ENCODE peak calls at places on chromosomes 2 and 18, in five cellular contexts. One of them, this sample, is unnamed.
A peak's percentile ranks its signal among the peaks of the same experiment; 100 is the strongest.

GRCh38 chr2:26086155-26086634 is 52.3 kb downstream of the RAB10 start:
- DNase-seq in neuronal stem cell: no peak
- DNase-seq in fibroblast of lung: peak; percentile 68
- DNase-seq in HAP-1: no peak
- DNase-seq in pancreas: no peak
- DNase-seq in this sample: no peak

GRCh38 chr2:189188446-189188845 is 8.9 kb upstream of the COL5A2 start:
- DNase-seq in fibroblast of lung: no peak
- DNase-seq in HAP-1: no peak
- DNase-seq in neuronal stem cell: no peak
- DNase-seq in pancreas: no peak
- DNase-seq in this sample: no peak

GRCh38 chr2:182228073-182228473 is 198.8 kb downstream of the PDE1A start:
- DNase-seq in pancreas: no peak
- DNase-seq in neuronal stem cell: no peak
- DNase-seq in fibroblast of lung: no peak
- DNase-seq in HAP-1: no peak
- DNase-seq in this sample: no peak

GRCh38 chr2:182916417-182916816 is 50.0 kb upstream of the FRZB start:
- DNase-seq in pancreas: no peak
- DNase-seq in neuronal stem cell: no peak
- DNase-seq in fibroblast of lung: no peak
- DNase-seq in HAP-1: no peak
- DNase-seq in this sample: no peak

GRCh38 chr2:86464654-86465053 is 23.5 kb downstream of the KDM3A start:
- DNase-seq in fibroblast of lung: no peak
- DNase-seq in HAP-1: no peak
- DNase-seq in neuronal stem cell: no peak
- DNase-seq in pancreas: no peak
- DNase-seq in this sample: no peak

GRCh38 chr18:73752965-73753364 is 394.7 kb downstream of the FBXO15 start:
- DNase-seq in fibroblast of lung: peak; percentile 61
- DNase-seq in pancreas: no peak
- DNase-seq in HAP-1: no peak
- DNase-seq in neuronal stem cell: no peak
- DNase-seq in this sample: no peak

GRCh38 chr2:96806468-96807126 is 9.5 kb upstream of the CNNM3 start:
- DNase-seq in pancreas: no peak
- DNase-seq in neuronal stem cell: no peak
- DNase-seq in fibroblast of lung: no peak
- DNase-seq in HAP-1: no peak
- DNase-seq in this sample: no peak

GRCh38 chr2:227411320-227411989 is 23.7 kb upstream of the SCYGR1 start:
- DNase-seq in pancreas: no peak
- DNase-seq in HAP-1: no peak
- DNase-seq in neuronal stem cell: no peak
- DNase-seq in fibroblast of lung: no peak
- DNase-seq in this sample: no peak

GRCh38 chr2:181281206-181281832 is 175.9 kb upstream of the ITGA4 start:
- DNase-seq in fibroblast of lung: no peak
- DNase-seq in pancreas: no peak
- DNase-seq in HAP-1: no peak
- DNase-seq in neuronal stem cell: no peak
- DNase-seq in this sample: no peak

GRCh38 chr18:69684789-69685188 is 262.9 kb downstream of the CD226 start:
- DNase-seq in HAP-1: no peak
- DNase-seq in pancreas: no peak
- DNase-seq in neuronal stem cell: no peak
- DNase-seq in fibroblast of lung: no peak
- DNase-seq in this sample: no peak

GRCh38 chr2:11683486-11683885 is 13.5 kb upstream of the NTSR2 start:
- DNase-seq in fibroblast of lung: no peak
- DNase-seq in pancreas: no peak
- DNase-seq in neuronal stem cell: no peak
- DNase-seq in HAP-1: peak; percentile 25
- DNase-seq in this sample: no peak

GRCh38 chr2:224883172-224883516 is 159.1 kb downstream of the DOCK10 start:
- DNase-seq in fibroblast of lung: no peak
- DNase-seq in neuronal stem cell: no peak
- DNase-seq in pancreas: no peak
- DNase-seq in HAP-1: no peak
- DNase-seq in this sample: no peak

GRCh38 chr2:80889009-80889408 is 584.5 kb upstream of the LRRTM1 start:
- DNase-seq in fibroblast of lung: no peak
- DNase-seq in neuronal stem cell: no peak
- DNase-seq in HAP-1: no peak
- DNase-seq in pancreas: no peak
- DNase-seq in this sample: no peak

GRCh38 chr2:128504242-128505149 is 185.8 kb upstream of the HS6ST1 start:
- DNase-seq in HAP-1: no peak
- DNase-seq in pancreas: no peak
- DNase-seq in fibroblast of lung: no peak
- DNase-seq in neuronal stem cell: no peak
- DNase-seq in this sample: no peak

GRCh38 chr2:168002021-168002553 is 245.3 kb downstream of the STK39 start:
- DNase-seq in HAP-1: no peak
- DNase-seq in neuronal stem cell: no peak
- DNase-seq in fibroblast of lung: peak; percentile 61
- DNase-seq in pancreas: no peak
- DNase-seq in this sample: no peak

GRCh38 chr2:215970425-215970824 is 42.9 kb downstream of the MREG start:
- DNase-seq in pancreas: no peak
- DNase-seq in HAP-1: no peak
- DNase-seq in fibroblast of lung: no peak
- DNase-seq in neuronal stem cell: no peak
- DNase-seq in this sample: no peak

GRCh38 chr2:9299444-9300100 is 93.0 kb downstream of the ASAP2 start:
- DNase-seq in fibroblast of lung: no peak
- DNase-seq in pancreas: no peak
- DNase-seq in neuronal stem cell: no peak
- DNase-seq in HAP-1: no peak
- DNase-seq in this sample: no peak

GRCh38 chr2:208638059-208638458 is 231.5 kb downstream of the PTH2R start:
- DNase-seq in HAP-1: no peak
- DNase-seq in fibroblast of lung: no peak
- DNase-seq in neuronal stem cell: no peak
- DNase-seq in pancreas: no peak
- DNase-seq in this sample: no peak

GRCh38 chr2:173966274-173967098 is 1.3 kb upstream of the SP3 start:
- DNase-seq in pancreas: no peak
- DNase-seq in HAP-1: no peak
- DNase-seq in fibroblast of lung: no peak
- DNase-seq in neuronal stem cell: no peak
- DNase-seq in this sample: no peak

GRCh38 chr18:9876867-9877654 is 8.7 kb upstream of the TXNDC2 start:
- DNase-seq in pancreas: no peak
- DNase-seq in HAP-1: no peak
- DNase-seq in neuronal stem cell: no peak
- DNase-seq in fibroblast of lung: peak; percentile 95
- DNase-seq in this sample: no peak

GRCh38 chr2:23703583-23704385 is 223.1 kb downstream of the ATAD2B start:
- DNase-seq in HAP-1: no peak
- DNase-seq in neuronal stem cell: no peak
- DNase-seq in pancreas: no peak
- DNase-seq in fibroblast of lung: no peak
- DNase-seq in this sample: no peak

GRCh38 chr18:62101236-62101635 is 85.6 kb downstream of the PIGN start:
- DNase-seq in HAP-1: no peak
- DNase-seq in pancreas: no peak
- DNase-seq in fibroblast of lung: peak; percentile 38
- DNase-seq in neuronal stem cell: no peak
- DNase-seq in this sample: no peak

GRCh38 chr18:27244259-27244658 is 59.2 kb upstream of the CHST9 start:
- DNase-seq in neuronal stem cell: no peak
- DNase-seq in fibroblast of lung: no peak
- DNase-seq in HAP-1: no peak
- DNase-seq in pancreas: no peak
- DNase-seq in this sample: no peak

GRCh38 chr2:233456111-233456510 is 101.8 kb downstream of the DGKD start:
- DNase-seq in fibroblast of lung: no peak
- DNase-seq in HAP-1: no peak
- DNase-seq in neuronal stem cell: no peak
- DNase-seq in pancreas: no peak
- DNase-seq in this sample: no peak

GRCh38 chr2:220753486-220753885 is 818.6 kb downstream of the EPHA4 start:
- DNase-seq in HAP-1: no peak
- DNase-seq in fibroblast of lung: no peak
- DNase-seq in pancreas: no peak
- DNase-seq in neuronal stem cell: no peak
- DNase-seq in this sample: no peak

GRCh38 chr2:120669121-120669952 is 66.3 kb upstream of the GLI2 start:
- DNase-seq in HAP-1: peak; percentile 71
- DNase-seq in pancreas: no peak
- DNase-seq in fibroblast of lung: peak; percentile 53
- DNase-seq in neuronal stem cell: no peak
- DNase-seq in this sample: no peak

GRCh38 chr2:11133238-11133935 is 21.9 kb upstream of the SLC66A3 start:
- DNase-seq in fibroblast of lung: no peak
- DNase-seq in neuronal stem cell: peak; percentile 33
- DNase-seq in pancreas: peak; percentile 82
- DNase-seq in HAP-1: no peak
- DNase-seq in this sample: no peak

GRCh38 chr18:36897253-36897652 is 68.3 kb downstream of the KIAA1328 start:
- DNase-seq in pancreas: no peak
- DNase-seq in fibroblast of lung: no peak
- DNase-seq in neuronal stem cell: no peak
- DNase-seq in HAP-1: no peak
- DNase-seq in this sample: no peak

GRCh38 chr2:183543731-183544130 is 419.5 kb downstream of the NUP35 start:
- DNase-seq in pancreas: no peak
- DNase-seq in neuronal stem cell: no peak
- DNase-seq in fibroblast of lung: no peak
- DNase-seq in HAP-1: no peak
- DNase-seq in this sample: no peak

GRCh38 chr2:147165682-147166081 is 679.1 kb upstream of the ACVR2A start:
- DNase-seq in HAP-1: no peak
- DNase-seq in fibroblast of lung: no peak
- DNase-seq in pancreas: no peak
- DNase-seq in neuronal stem cell: no peak
- DNase-seq in this sample: no peak

GRCh38 chr2:233084488-233084887 is 24.3 kb downstream of the INPP5D start:
- DNase-seq in HAP-1: no peak
- DNase-seq in pancreas: no peak
- DNase-seq in fibroblast of lung: no peak
- DNase-seq in neuronal stem cell: no peak
- DNase-seq in this sample: peak; percentile 16

GRCh38 chr2:58535182-58535581 is 294.1 kb upstream of the FANCL start:
- DNase-seq in HAP-1: peak; percentile 88
- DNase-seq in neuronal stem cell: peak; percentile 38
- DNase-seq in pancreas: no peak
- DNase-seq in fibroblast of lung: no peak
- DNase-seq in this sample: no peak

GRCh38 chr2:119005565-119005964 is 63.6 kb downstream of the MARCO start:
- DNase-seq in neuronal stem cell: no peak
- DNase-seq in HAP-1: no peak
- DNase-seq in pancreas: no peak
- DNase-seq in fibroblast of lung: no peak
- DNase-seq in this sample: no peak

GRCh38 chr2:71846669-71847291 is 300.9 kb downstream of the CYP26B1 start:
- DNase-seq in neuronal stem cell: no peak
- DNase-seq in pancreas: no peak
- DNase-seq in HAP-1: no peak
- DNase-seq in fibroblast of lung: no peak
- DNase-seq in this sample: no peak

GRCh38 chr2:232361646-232362045 is 16.9 kb upstream of the ALPP start:
- DNase-seq in pancreas: no peak
- DNase-seq in neuronal stem cell: no peak
- DNase-seq in HAP-1: no peak
- DNase-seq in fibroblast of lung: no peak
- DNase-seq in this sample: no peak

DNA sequence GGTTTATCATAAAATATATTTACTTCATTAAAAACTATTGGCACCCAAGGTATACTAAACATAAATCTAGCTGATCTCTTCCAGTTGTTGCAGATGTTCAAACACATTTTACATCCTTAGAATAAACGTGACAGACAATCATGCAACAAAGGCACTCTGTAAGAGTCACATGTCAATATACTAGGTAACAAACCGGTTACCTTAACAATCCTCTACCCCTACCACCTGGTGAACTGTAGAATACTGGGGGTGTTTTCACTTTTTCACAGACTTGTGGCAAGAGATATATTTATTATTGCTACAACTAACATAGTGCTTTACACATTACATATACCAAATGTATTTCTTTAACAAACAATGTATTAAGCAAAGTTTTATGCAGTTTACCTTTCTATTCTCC is 15.8 kb downstream of the STK17B start:
- DNase-seq in HAP-1: no peak
- DNase-seq in pancreas: no peak
- DNase-seq in fibroblast of lung: no peak
- DNase-seq in neuronal stem cell: no peak
- DNase-seq in this sample: no peak
- H3K4me1 ChIP-seq in HAP-1: peaks cover 5% of the 10 kb centered on the region
- H3K4me1 ChIP-seq in pancreas: no peaks in the 10 kb centered on the region
- H3K4me1 ChIP-seq in fibroblast of lung: peaks cover 4% of the 10 kb centered on the region
- H3K4me1 ChIP-seq in neuronal stem cell: no peaks in the 10 kb centered on the region
- H3K4me1 ChIP-seq in this sample: no peaks in the 10 kb centered on the region

GRCh38 chr2:239111401-239112100 is 263.7 kb downstream of the TWIST2 start:
- DNase-seq in pancreas: peak; percentile 65
- DNase-seq in fibroblast of lung: no peak
- DNase-seq in HAP-1: no peak
- DNase-seq in neuronal stem cell: no peak
- DNase-seq in this sample: no peak
- H3K4me1 ChIP-seq in pancreas: peaks cover 7% of the 10 kb centered on the region
- H3K4me1 ChIP-seq in fibroblast of lung: no peaks in the 10 kb centered on the region
- H3K4me1 ChIP-seq in HAP-1: no peaks in the 10 kb centered on the region
- H3K4me1 ChIP-seq in neuronal stem cell: peaks cover 2% of the 10 kb centered on the region
- H3K4me1 ChIP-seq in this sample: peaks cover 14% of the 10 kb centered on the region

GRCh38 chr2:38323623-38324022 is 53.5 kb downstream of the ATL2 start:
- DNase-seq in fibroblast of lung: no peak
- DNase-seq in pancreas: no peak
- DNase-seq in HAP-1: no peak
- DNase-seq in neuronal stem cell: no peak
- DNase-seq in this sample: no peak
- H3K4me1 ChIP-seq in fibroblast of lung: no peaks in the 10 kb centered on the region
- H3K4me1 ChIP-seq in pancreas: no peaks in the 10 kb centered on the region
- H3K4me1 ChIP-seq in HAP-1: peaks cover 8% of the 10 kb centered on the region
- H3K4me1 ChIP-seq in neuronal stem cell: no peaks in the 10 kb centered on the region
- H3K4me1 ChIP-seq in this sample: no peaks in the 10 kb centered on the region

DNA sequence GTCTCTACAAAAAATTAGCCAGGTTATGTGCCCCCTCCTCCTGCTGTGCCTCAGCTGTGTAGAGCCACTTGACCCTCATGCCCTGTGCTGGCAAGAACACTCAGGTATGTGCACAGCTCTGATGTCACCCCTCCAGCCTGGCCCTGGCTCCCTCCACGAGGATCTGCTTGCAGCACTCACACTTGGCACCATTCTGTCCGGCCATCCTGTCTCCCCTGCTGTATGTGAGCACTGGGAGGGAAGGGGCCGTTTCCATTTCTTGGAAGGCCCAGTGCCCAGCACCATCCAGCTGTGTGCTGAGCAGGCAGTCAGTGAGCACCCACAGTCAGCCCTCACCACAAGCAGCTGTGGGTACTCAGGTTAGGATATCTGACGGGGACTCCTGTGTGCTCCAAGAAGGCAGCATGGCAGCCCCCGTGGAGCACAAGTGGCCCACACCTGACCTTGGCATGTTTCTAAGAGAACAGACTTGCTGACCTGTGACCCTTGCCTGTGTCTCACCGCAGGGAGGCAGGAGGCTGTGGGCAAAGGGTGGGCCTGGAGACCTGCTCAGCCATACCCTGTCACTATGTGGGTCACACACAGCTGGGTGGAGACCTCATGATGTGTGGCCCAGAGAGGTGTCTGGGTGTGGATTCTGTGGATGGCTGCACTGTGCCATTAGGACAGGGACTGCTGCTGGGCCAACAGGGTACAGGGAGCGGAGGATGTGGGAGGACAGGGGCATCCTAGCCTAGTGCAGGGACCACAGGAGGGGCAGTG is 31.5 kb downstream of the USP34 start:
- DNase-seq in HAP-1: no peak
- DNase-seq in pancreas: peak; percentile 67
- DNase-seq in neuronal stem cell: no peak
- DNase-seq in fibroblast of lung: no peak
- DNase-seq in this sample: no peak
- H3K4me1 ChIP-seq in HAP-1: peaks cover 10% of the 10 kb centered on the region
- H3K4me1 ChIP-seq in pancreas: no peaks in the 10 kb centered on the region
- H3K4me1 ChIP-seq in neuronal stem cell: peaks cover 5% of the 10 kb centered on the region
- H3K4me1 ChIP-seq in fibroblast of lung: no peaks in the 10 kb centered on the region
- H3K4me1 ChIP-seq in this sample: no peaks in the 10 kb centered on the region

This sample was measured in prostate gland.